ENCODE peak calls at places on chromosomes 5 and 9, in eight cellular contexts. G, L, T, R, K, F, Q and X are unnamed samples.

GRCh38 chr9:77678136-77678535 is 30.0 kb upstream of the GNA14 start:
- DNase-seq in T (no peak), G (no peak), K (no peak), Q (no peak), F (no peak), L (no peak), R (no peak), X (no peak)

GRCh38 chr9:131923766-131924165 is 155.9 kb downstream of the MED27 start:
- DNase-seq in Q (no peak), F (no peak), G (no peak), R (no peak), L (no peak), K (no peak), T (no peak), X (no peak)

GRCh38 chr5:69257577-69257976 is 22.9 kb downstream of the CDK7 start:
- DNase-seq in F (no peak), L (no peak), Q (no peak), R (no peak), K (no peak), T (no peak), G (no peak), X (no peak)

GRCh38 chr5:131589510-131590348 is 45.3 kb downstream of the RAPGEF6 start:
- DNase-seq in T (no peak), R (no peak), G (peak; percentile 67), Q (no peak), K (no peak), L (no peak), F (no peak), X (peak; percentile 54)

GRCh38 chr9:9318959-9319505 is 1293.8 kb downstream of the PTPRD start:
- DNase-seq in Q (no peak), L (no peak), T (no peak), K (no peak), F (no peak), R (no peak), G (no peak), X (no peak)

GRCh38 chr5:11946317-11946716 is 42.1 kb upstream of the CTNND2 start:
- DNase-seq in F (no peak), Q (no peak), G (no peak), K (no peak), L (no peak), R (no peak), T (no peak), X (no peak)

GRCh38 chr5:132266031-132266835 is 8.7 kb downstream of the PDLIM4 start:
- DNase-seq in T (no peak), F (no peak), Q (no peak), R (peak; percentile 14), L (peak; percentile 25), G (no peak), K (no peak), X (peak; percentile 13)

GRCh38 chr5:131810510-131811249 is 13.9 kb upstream of the FNIP1 start:
- DNase-seq in F (no peak), L (no peak), R (no peak), T (no peak), G (peak; percentile 53), Q (no peak), K (no peak), X (peak; percentile 66)

GRCh38 chr5:151596839-151597539 is 5.9 kb upstream of the FAT2 start:
- DNase-seq in F (no peak), L (no peak), R (no peak), Q (no peak), T (no peak), G (no peak), K (no peak), X (no peak)

GRCh38 chr5:126253406-126253805 is 169.8 kb upstream of the GRAMD2B start:
- DNase-seq in K (no peak), L (no peak), R (no peak), F (no peak), Q (no peak), G (no peak), T (no peak), X (no peak)

GRCh38 chr9:27183151-27183550 is 74.1 kb downstream of the TEK start:
- DNase-seq in L (no peak), G (no peak), T (no peak), R (no peak), Q (no peak), K (no peak), F (no peak), X (no peak)

GRCh38 chr9:92716557-92716956 is 46.6 kb upstream of the IPPK start:
- DNase-seq in R (peak; percentile 92), L (peak; percentile 72), F (peak; percentile 86), Q (peak; percentile 87), T (peak; percentile 66), K (peak; percentile 76), G (peak; percentile 71), X (peak; percentile 87)

GRCh38 chr5:65108786-65109743 is 340.3 kb downstream of the CWC27 start:
- DNase-seq in G (no peak), L (no peak), T (no peak), K (no peak), Q (no peak), R (no peak), F (no peak), X (no peak)

GRCh38 chr5:138233280-138233679 is 20.2 kb upstream of the CDC23 start:
- DNase-seq in G (no peak), T (no peak), R (no peak), K (no peak), L (no peak), Q (no peak), F (no peak), X (no peak)